ENCODE peak calls at places on chromosomes 11 and 22, in nine cellular contexts. N is iris pigment epithelial cell; X is activated T-cell treated with anti-CD3 and anti-CD28 coated beads for 24 hours; E is fibroblast of the aortic adventitia; R is nephron progenitor cell; Z is activated CD4-positive, alpha-beta T cell treated with anti-CD3 and anti-CD28 coated beads for 1 hour; I is stimulated activated CD4-positive, alpha-beta T cell treated with anti-CD3 and anti-CD28 coated beads, Interleukin-4, amount 100 ng/mL, for 4 hours; T is NCI-H345; A is GM19239. M is an unnamed sample.

GRCh38 chr11:117807482-117808272 is 10.7 kb upstream of the DSCAML1 start:
- DNase-seq in N (peak; percentile 52), X (peak; percentile 68), E (peak; percentile 78), R (peak; percentile 89), Z (peak; percentile 66), I (peak; percentile 65), T (peak; percentile 71), A (no peak), M (no peak)

GRCh38 chr11:116605543-116605942 is 167.2 kb downstream of the BUD13 start:
- DNase-seq in N (no peak), X (no peak), E (peak; percentile 3), R (peak; percentile 93), Z (no peak), I (no peak), T (no peak), A (peak; percentile 38), M (no peak)

GRCh38 chr22:44665115-44665514 is 36.9 kb upstream of the PRR5 start:
- DNase-seq in N (no peak), X (no peak), E (no peak), R (no peak), Z (no peak), I (no peak), T (no peak), A (no peak), M (no peak)

GRCh38 chr11:118915941-118916841 is 9.5 kb downstream of the BCL9L start:
- DNase-seq in N (no peak), X (no peak), E (no peak), R (no peak), Z (no peak), I (no peak), T (no peak), A (no peak), M (no peak)

GRCh38 chr11:8011981-8012444 is 24.9 kb downstream of the EIF3F start:
- DNase-seq in N (peak; percentile 81), X (no peak), E (peak; percentile 97), R (no peak), Z (no peak), I (no peak), T (no peak), A (no peak), M (peak; percentile 92)

GRCh38 chr11:103601230-103601846 is 435.1 kb upstream of the DDI1 start:
- DNase-seq in N (peak; percentile 78), X (no peak), E (peak; percentile 79), R (peak; percentile 46), Z (no peak), I (no peak), T (peak; percentile 45), A (peak; percentile 31), M (no peak)

GRCh38 chr11:46890665-46891064 is 27.7 kb downstream of the LRP4 start:
- DNase-seq in N (peak; percentile 51), X (no peak), E (peak; percentile 4), R (no peak), Z (no peak), I (no peak), T (no peak), A (no peak), M (no peak)

GRCh38 chr11:65445604-65446445 is 23.2 kb downstream of the NEAT1 start:
- DNase-seq in N (peak; percentile 54), X (no peak), E (peak; percentile 41), R (no peak), Z (no peak), I (no peak), T (no peak), A (no peak), M (peak; percentile 15)

GRCh38 chr11:125874556-125875124 is 12.8 kb upstream of the HYLS1 start:
- DNase-seq in N (peak; percentile 67), X (peak; percentile 50), E (peak; percentile 90), R (peak; percentile 71), Z (no peak), I (peak; percentile 20), T (peak; percentile 58), A (peak; percentile 24), M (peak; percentile 25)

GRCh38 chr22:38718414-38718813 is 12.7 kb downstream of the GTPBP1 start:
- DNase-seq in N (peak; percentile 70), X (no peak), E (peak; percentile 72), R (no peak), Z (no peak), I (no peak), T (peak; percentile 14), A (no peak), M (peak; percentile 65)

GRCh38 chr22:37321288-37321687 is 39.0 kb downstream of the CYTH4 start:
- DNase-seq in N (peak; percentile 53), X (no peak), E (no peak), R (no peak), Z (no peak), I (no peak), T (no peak), A (no peak), M (no peak)

GRCh38 chr11:120306519-120307242 is 18.4 kb upstream of the TLCD5 start:
- DNase-seq in N (peak; percentile 86), X (no peak), E (peak; percentile 96), R (no peak), Z (no peak), I (no peak), T (no peak), A (no peak), M (no peak)

GRCh38 chr11:12211331-12212065 is 101.1 kb downstream of the MICAL2 start:
- DNase-seq in N (no peak), X (no peak), E (no peak), R (no peak), Z (no peak), I (no peak), T (no peak), A (no peak), M (no peak)

GRCh38 chr22:19111140-19111539 is 11.1 kb downstream of the DGCR2 start:
- DNase-seq in N (no peak), X (no peak), E (no peak), R (no peak), Z (no peak), I (no peak), T (no peak), A (no peak), M (no peak)

GRCh38 chr11:11243790-11244469 is 109.1 kb downstream of the CSNK2A3 start:
- DNase-seq in N (no peak), X (peak; percentile 9), E (no peak), R (peak; percentile 68), Z (no peak), I (peak; percentile 34), T (peak; percentile 10), A (peak; percentile 23), M (no peak)

GRCh38 chr22:18033204-18033998 is 9.0 kb upstream of the MICAL3 start:
- DNase-seq in N (no peak), X (no peak), E (peak; percentile 80), R (no peak), Z (no peak), I (no peak), T (no peak), A (no peak), M (no peak)

GRCh38 chr11:64870176-64870892 is 8.1 kb downstream of the EHD1 start:
- DNase-seq in N (peak; percentile 88), X (no peak), E (peak; percentile 80), R (no peak), Z (no peak), I (no peak), T (no peak), A (no peak), M (peak; percentile 37)

GRCh38 chr11:130068986-130069683 is 559 bp upstream of the APLP2 start:
- DNase-seq in N (peak; percentile 73), X (no peak), E (peak; percentile 95), R (no peak), Z (peak; percentile 34), I (peak; percentile 34), T (peak; percentile 63), A (peak; percentile 38), M (no peak)

GRCh38 chr22:23012081-23012622 is 58.2 kb upstream of the GNAZ start:
- DNase-seq in N (no peak), X (peak; percentile 30), E (no peak), R (no peak), Z (no peak), I (peak; percentile 27), T (no peak), A (no peak), M (no peak)

GRCh38 chr11:9405721-9406120 is 21.3 kb downstream of the IPO7 start:
- DNase-seq in N (no peak), X (no peak), E (no peak), R (no peak), Z (no peak), I (no peak), T (no peak), A (no peak), M (no peak)

GRCh38 chr11:123650901-123651300 is 3.5 kb downstream of the SCN3B start:
- DNase-seq in N (no peak), X (no peak), E (no peak), R (no peak), Z (no peak), I (no peak), T (no peak), A (no peak), M (no peak)

GRCh38 chr11:33646629-33647028 is 54.0 kb downstream of the C11orf91 start:
- DNase-seq in N (peak; percentile 35), X (no peak), E (no peak), R (no peak), Z (no peak), I (no peak), T (no peak), A (no peak), M (no peak)

GRCh38 chr22:46008836-46009596 is 32.1 kb upstream of the WNT7B start:
- DNase-seq in N (no peak), X (no peak), E (no peak), R (no peak), Z (no peak), I (no peak), T (no peak), A (no peak), M (no peak)

GRCh38 chr11:57601297-57601696 is 3.8 kb downstream of the SERPING1 start:
- DNase-seq in N (no peak), X (no peak), E (no peak), R (no peak), Z (no peak), I (no peak), T (no peak), A (no peak), M (no peak)

GRCh38 chr11:11491589-11491988 is 130.2 kb downstream of the GALNT18 start:
- DNase-seq in N (no peak), X (no peak), E (no peak), R (no peak), Z (no peak), I (no peak), T (no peak), A (no peak), M (no peak)

M was measured in HS-5.